ENCODE peak calls at places on chromosomes 1 and 21, in seven cellular contexts. V, S, N, Z, B, C and A are unnamed samples.

GRCh38 chr1:200242379-200243041 is 167.3 kb downstream of the ZNF281 start:
- DNase-seq in V (no peak), N (peak), S (no peak), C (no peak), B (no peak), Z (no peak), A (no peak)

GRCh38 chr21:33268736-33269441 is 2.7 kb downstream of the IL10RB start:
- DNase-seq in N (no peak), V (no peak), B (no peak), S (no peak), Z (no peak), C (peak), A (no peak)

GRCh38 chr1:201988593-201988992 is 6.1 kb downstream of the RNPEP start:
- DNase-seq in V (no peak), N (no peak), Z (no peak), B (peak), S (no peak), C (no peak), A (no peak)

GRCh38 chr21:32411366-32412161 is 942 bp upstream of the EVA1C start:
- DNase-seq in V (peak), N (peak), B (peak), S (no peak), C (peak), Z (peak), A (peak)

GRCh38 chr1:212488436-212489283 is 55.9 kb downstream of the NENF start:
- DNase-seq in C (peak), V (peak), Z (peak), N (peak), B (no peak), S (no peak), A (no peak)

GRCh38 chr1:157319567-157319966 is 181.4 kb upstream of the ETV3 start:
- DNase-seq in C (no peak), N (no peak), Z (no peak), S (no peak), V (no peak), B (no peak), A (no peak)

GRCh38 chr21:45607021-45607921 is 36.3 kb upstream of the PCBP3 start:
- DNase-seq in V (no peak), S (no peak), Z (peak), B (no peak), N (peak), C (no peak), A (peak)

GRCh38 chr1:226638001-226638601 is 89.5 kb downstream of the STUM start:
- DNase-seq in N (no peak), C (no peak), B (peak), Z (no peak), V (no peak), S (no peak), A (peak)

GRCh38 chr1:206935491-206936067 is 10.7 kb downstream of the PIGR start:
- DNase-seq in V (no peak), S (no peak), B (no peak), N (peak), C (peak), Z (peak), A (no peak)

GRCh38 chr1:116795482-116795829 is 41.2 kb downstream of the CD2 start:
- DNase-seq in B (no peak), V (no peak), N (no peak), Z (no peak), S (no peak), C (no peak), A (no peak)

GRCh38 chr1:150906813-150907212 is 19.4 kb upstream of the SETDB1 start:
- DNase-seq in C (no peak), N (no peak), S (no peak), Z (no peak), B (no peak), V (no peak), A (no peak)

GRCh38 chr1:84225636-84226035 is 75.9 kb upstream of the SAMD13 start:
- DNase-seq in V (no peak), N (peak), B (no peak), C (no peak), Z (no peak), S (no peak), A (no peak)

GRCh38 chr1:14064649-14065442 is 364.9 kb downstream of the PRDM2 start:
- DNase-seq in B (no peak), Z (no peak), V (no peak), S (no peak), C (no peak), N (no peak), A (no peak)

GRCh38 chr1:226123591-226124471 is 61.3 kb downstream of the H3-3A start:
- DNase-seq in N (no peak), S (no peak), B (peak), Z (no peak), V (no peak), C (peak), A (peak)

GRCh38 chr21:35138665-35139381 is 89.7 kb upstream of the RUNX1 start:
- DNase-seq in S (no peak), V (no peak), Z (peak), N (peak), B (no peak), C (no peak), A (no peak)
- TF ChIP-seq CTCF in S (no peak), V (no peak), Z (no peak), N (no peak), B (no peak), C (no peak), A (no peak)

DNA sequence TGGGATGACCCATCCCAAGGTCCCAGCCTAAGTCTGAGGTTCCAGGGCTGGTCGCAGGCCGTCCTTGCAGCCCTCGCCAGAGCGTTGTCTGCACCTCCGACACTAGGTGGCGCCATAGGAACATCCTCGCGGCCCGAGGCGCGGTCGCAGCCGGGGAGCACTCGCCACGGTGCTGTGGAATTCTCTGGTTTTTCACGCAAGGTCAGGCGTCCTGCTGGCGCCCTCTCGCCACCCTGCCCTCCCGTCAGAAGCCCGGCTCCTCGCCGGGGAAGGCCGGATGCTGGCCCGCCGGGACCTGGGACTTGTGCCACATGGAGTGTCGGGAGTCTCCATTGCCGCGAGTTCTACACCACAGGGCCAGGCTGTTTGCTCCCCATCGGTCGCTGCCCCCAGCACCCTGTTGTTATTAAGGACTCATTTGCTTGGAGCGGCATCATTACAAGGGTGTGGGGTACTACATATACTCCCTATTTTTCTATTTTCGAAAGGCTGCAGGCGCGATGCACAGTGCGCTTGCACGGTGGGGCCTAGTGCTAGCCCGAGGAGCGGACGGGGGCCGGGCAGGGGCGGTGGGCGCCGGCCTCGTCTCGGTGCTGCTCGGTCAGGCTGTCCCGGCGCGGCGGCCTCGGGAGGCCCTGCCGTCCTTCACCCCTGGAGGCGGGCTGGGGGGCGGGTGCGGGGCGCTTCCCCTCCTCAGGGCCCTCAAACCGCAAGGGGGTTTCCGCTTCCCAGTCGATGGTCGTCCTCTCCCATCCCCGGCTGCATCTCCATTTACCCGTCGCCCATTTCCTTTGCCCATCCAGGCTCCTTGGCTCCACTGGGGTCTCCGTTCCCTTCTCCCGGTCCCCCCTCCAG is 196.6 kb upstream of the LMO4 start:
- DNase-seq in V (peak), S (no peak), C (peak), N (peak), B (peak), Z (peak), A (peak)
- H3K4me3 ChIP-seq in V (peak), S (peak), C (peak), N (peak), B (peak), Z (peak), A (peak)

GRCh38 chr1:193190096-193190744 is 3.8 kb upstream of the B3GALT2 start:
- DNase-seq in S (no peak), V (no peak), C (no peak), N (peak), Z (peak), B (no peak), A (no peak)
- TF ChIP-seq CTCF in S (peak), V (no peak), C (peak), N (peak), Z (peak), B (no peak), A (no peak)

GRCh38 chr21:29074007-29074376 is 544 bp upstream of the CCT8 start:
- DNase-seq in N (no peak), S (no peak), V (no peak), Z (no peak), B (no peak), C (no peak), A (no peak)

GRCh38 chr21:29074783-29075182 is 1.3 kb upstream of the CCT8 start:
- DNase-seq in V (no peak), S (no peak), Z (no peak), C (no peak), B (no peak), N (no peak), A (no peak)

GRCh38 chr21:29073222-29074006 is at the start of gene CCT8:
- DNase-seq in Z (peak), B (peak), C (peak), V (peak), N (peak), S (peak), A (peak)

GRCh38 chr21:29077651-29078090 is 4.2 kb upstream of the CCT8 start:
- DNase-seq in Z (peak), C (peak), B (no peak), S (no peak), N (peak), V (no peak), A (no peak)

GRCh38 chr21:29075706-29076447 is 2.4 kb upstream of the CCT8 start:
- DNase-seq in C (no peak), V (no peak), B (no peak), S (no peak), N (no peak), Z (peak), A (no peak)
- H3K4me3 ChIP-seq in C (no peak), V (no peak), B (peak), S (no peak), N (no peak), Z (no peak), A (no peak)

GRCh38 chr1:67686272-67687197 is 1.5 kb downstream of the GADD45A start:
- DNase-seq in Z (peak), C (peak), B (peak), V (peak), S (peak), N (peak), A (peak)
- TF ChIP-seq CTCF in Z (no peak), C (no peak), B (no peak), V (no peak), S (no peak), N (no peak), A (no peak)

DNA sequence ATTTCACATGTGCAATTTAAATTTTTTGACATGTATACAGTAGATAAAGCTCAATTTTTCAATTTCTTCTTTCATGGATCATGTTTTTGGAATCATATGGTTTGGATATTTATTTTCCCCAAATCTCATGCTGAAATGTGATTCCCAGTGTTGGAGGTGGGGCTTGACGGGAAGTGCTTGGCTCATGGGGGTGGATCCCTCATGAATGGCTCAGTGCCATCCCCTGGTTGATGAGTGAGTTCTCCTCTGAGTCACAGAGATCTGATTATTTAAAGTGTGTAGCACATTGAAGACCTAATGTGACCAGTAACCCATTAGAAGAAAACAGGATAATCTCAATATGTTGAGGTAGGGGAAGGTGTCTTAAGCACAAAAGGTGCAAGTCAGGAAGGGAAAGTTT is 9.1 kb upstream of the IFI16 start:
- DNase-seq in C (peak), V (peak), B (no peak), S (peak), Z (peak), N (peak), A (peak)
- H3K4me3 ChIP-seq in C (no peak), V (peak), B (peak), S (peak), Z (peak), N (peak), A (peak)

GRCh38 chr1:53992085-53992874 is 25.7 kb downstream of the LDLRAD1 start:
- DNase-seq in C (no peak), S (no peak), N (no peak), Z (peak), B (no peak), V (no peak), A (no peak)
- TF ChIP-seq CTCF in C (no peak), S (peak), N (peak), Z (peak), B (no peak), V (no peak), A (no peak)